ENCODE peak calls at places on chromosomes 1 and 21, in seven cellular contexts. O is IMR-90, F is K562, A is A549, N is GM12878, X is SK-N-SH, K is H1. P is an unnamed sample.

GRCh38 chr1:194437135-194437534 is 1250.7 kb upstream of the B3GALT2 start:
- DNase-seq in O (no peak), F (no peak), A (no peak), N (no peak), X (no peak), K (no peak), P (no peak)

GRCh38 chr1:200512191-200512590 is 102.4 kb upstream of the ZNF281 start:
- DNase-seq in O (peak), F (no peak), A (no peak), N (no peak), X (no peak), K (no peak), P (no peak)

GRCh38 chr1:71796044-71796443 is 486.3 kb downstream of the NEGR1 start:
- DNase-seq in O (no peak), F (no peak), A (no peak), N (no peak), X (no peak), K (no peak), P (no peak)

GRCh38 chr1:173113015-173113741 is 62.4 kb upstream of the TNFSF18 start:
- DNase-seq in O (peak), F (no peak), A (no peak), N (no peak), X (no peak), K (no peak), P (no peak)

GRCh38 chr1:35726814-35727433 is 8.2 kb upstream of the C1orf216 start:
- DNase-seq in O (peak), F (peak), A (peak), N (no peak), X (peak), K (peak), P (peak)

GRCh38 chr21:42657676-42658319 is 4.4 kb downstream of the PDE9A start:
- DNase-seq in O (no peak), F (no peak), A (no peak), N (no peak), X (no peak), K (no peak), P (no peak)

GRCh38 chr1:25369241-25369640 is 31.1 kb downstream of the TMEM50A start:
- DNase-seq in O (no peak), F (peak), A (no peak), N (no peak), X (no peak), K (no peak), P (peak)

GRCh38 chr21:32096411-32096810 is 182.4 kb downstream of the MIS18A start:
- DNase-seq in O (no peak), F (peak), A (peak), N (no peak), X (peak), K (peak), P (peak)

GRCh38 chr21:17467392-17467791 is 45.5 kb upstream of the CXADR start:
- DNase-seq in O (no peak), F (no peak), A (peak), N (no peak), X (no peak), K (no peak), P (peak)

GRCh38 chr1:55304306-55304705 is 89.1 kb upstream of the USP24 start:
- DNase-seq in O (no peak), F (no peak), A (no peak), N (no peak), X (no peak), K (no peak), P (no peak)

GRCh38 chr1:60825593-60825992 is 256.8 kb upstream of the NFIA start:
- DNase-seq in O (no peak), F (no peak), A (no peak), N (no peak), X (no peak), K (no peak), P (no peak)

GRCh38 chr1:64545118-64545916 is 75.4 kb downstream of the CACHD1 start:
- DNase-seq in O (no peak), F (no peak), A (no peak), N (no peak), X (no peak), K (no peak), P (no peak)

GRCh38 chr1:114352797-114353196 is 158.2 kb downstream of the TRIM33 start:
- DNase-seq in O (no peak), F (no peak), A (no peak), N (no peak), X (no peak), K (peak), P (no peak)

GRCh38 chr1:118118469-118118868 is 66.6 kb downstream of the SPAG17 start:
- DNase-seq in O (no peak), F (no peak), A (no peak), N (no peak), X (no peak), K (no peak), P (peak)

GRCh38 chr1:170262540-170262939 is 116.8 kb downstream of the NTMT2 start:
- DNase-seq in O (no peak), F (no peak), A (no peak), N (no peak), X (no peak), K (no peak), P (no peak)

GRCh38 chr1:30668546-30669327 is 54.6 kb downstream of the MATN1 start:
- DNase-seq in O (peak), F (no peak), A (no peak), N (no peak), X (no peak), K (no peak), P (no peak)

GRCh38 chr1:43007377-43008105 is 48.9 kb upstream of the SLC2A1 start:
- DNase-seq in O (no peak), F (no peak), A (no peak), N (no peak), X (no peak), K (peak), P (no peak)

GRCh38 chr1:154972517-154973343 is 1.8 kb upstream of the CKS1B start:
- DNase-seq in O (peak), F (peak), A (peak), N (no peak), X (no peak), K (peak), P (peak)

GRCh38 chr1:6507037-6507428 is 15.6 kb upstream of the PLEKHG5 start:
- DNase-seq in O (no peak), F (no peak), A (no peak), N (no peak), X (peak), K (no peak), P (no peak)

GRCh38 chr1:41268154-41268770 is 26.2 kb upstream of the SCMH1 start:
- DNase-seq in O (peak), F (peak), A (peak), N (no peak), X (peak), K (peak), P (peak)

GRCh38 chr1:223189903-223190724 is 47.1 kb upstream of the TLR5 start:
- DNase-seq in O (peak), F (no peak), A (no peak), N (peak), X (no peak), K (peak), P (no peak)

GRCh38 chr1:62765981-62766380 is 18.0 kb upstream of the ATG4C start:
- DNase-seq in O (no peak), F (no peak), A (no peak), N (no peak), X (no peak), K (no peak), P (no peak)

GRCh38 chr1:22257286-22258275 is 114.7 kb upstream of the WNT4 start:
- DNase-seq in O (no peak), F (no peak), A (peak), N (no peak), X (no peak), K (no peak), P (no peak)

GRCh38 chr1:1832820-1833219 is 54.5 kb upstream of the NADK start:
- DNase-seq in O (peak), F (no peak), A (peak), N (no peak), X (peak), K (no peak), P (peak)
- TF ChIP-seq RFX5 in O (no peak), F (no peak), A (no peak), N (no peak), X (no peak), K (no peak), P (no peak)

DNA sequence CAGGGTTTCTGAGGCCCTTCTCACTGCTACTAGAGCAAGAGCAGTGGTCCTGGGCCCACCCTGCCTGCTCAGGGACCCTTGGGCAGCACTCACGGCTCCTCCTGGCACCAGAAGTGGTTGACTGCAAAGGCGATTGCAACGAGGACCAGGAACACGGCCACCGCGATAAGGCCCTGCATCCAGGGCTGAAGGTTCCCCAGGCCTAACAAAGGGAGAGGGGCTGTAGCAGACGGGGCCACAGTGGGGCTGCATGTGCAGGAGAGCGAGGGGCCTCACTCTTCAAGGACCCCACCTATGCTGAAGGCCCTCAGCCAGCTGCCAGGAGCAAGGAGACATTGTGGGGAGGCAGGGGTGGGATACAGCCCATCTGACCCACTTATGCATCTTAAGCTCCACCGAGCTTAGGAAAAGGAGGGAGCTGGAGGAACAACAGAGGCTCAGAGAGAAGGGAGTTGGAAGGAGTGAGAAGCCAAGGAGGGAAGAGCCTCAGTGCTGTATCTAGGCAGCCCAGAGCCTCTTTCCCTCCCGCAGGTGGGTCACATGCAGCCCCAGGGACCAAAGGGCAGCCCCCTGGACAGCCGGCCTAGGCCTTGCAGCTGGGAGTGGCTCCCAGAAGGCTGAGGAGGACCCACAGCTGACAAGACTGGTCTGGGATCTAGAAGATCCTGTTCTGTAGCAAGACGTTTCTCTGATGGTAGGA is 2.5 kb downstream of the PDZK1IP1 start:
- DNase-seq in O (no peak), F (no peak), A (no peak), N (no peak), X (no peak), K (no peak), P (no peak)
- TF ChIP-seq RFX5 in O (no peak), F (no peak), A (no peak), N (no peak), X (no peak), K (no peak), P (no peak)

GRCh38 chr1:167450843-167451242 is 67.5 kb downstream of the CD247 start:
- DNase-seq in O (no peak), F (no peak), A (no peak), N (no peak), X (no peak), K (no peak), P (no peak)

GRCh38 chr1:167446946-167447345 is 71.4 kb downstream of the CD247 start:
- DNase-seq in O (no peak), F (no peak), A (no peak), N (no peak), X (no peak), K (no peak), P (no peak)

GRCh38 chr1:167443757-167444156 is 74.6 kb downstream of the CD247 start:
- DNase-seq in O (no peak), F (no peak), A (no peak), N (no peak), X (no peak), K (peak), P (no peak)

GRCh38 chr1:167442854-167443565 is 75.3 kb downstream of the CD247 start:
- DNase-seq in O (no peak), F (no peak), A (no peak), N (no peak), X (no peak), K (peak), P (no peak)

GRCh38 chr1:167447521-167448136 is 70.7 kb downstream of the CD247 start:
- DNase-seq in O (no peak), F (peak), A (peak), N (no peak), X (no peak), K (no peak), P (no peak)
- TF ChIP-seq RFX5 in O (no peak), F (no peak), A (no peak), N (no peak), X (no peak), K (no peak), P (no peak)

GRCh38 chr1:98523256-98523655 is 138.3 kb upstream of the SNX7 start:
- DNase-seq in O (no peak), F (no peak), A (no peak), N (no peak), X (no peak), K (no peak), P (no peak)
- TF ChIP-seq RFX5 in O (no peak), F (no peak), A (no peak), N (no peak), X (no peak), K (no peak), P (no peak)

DNA sequence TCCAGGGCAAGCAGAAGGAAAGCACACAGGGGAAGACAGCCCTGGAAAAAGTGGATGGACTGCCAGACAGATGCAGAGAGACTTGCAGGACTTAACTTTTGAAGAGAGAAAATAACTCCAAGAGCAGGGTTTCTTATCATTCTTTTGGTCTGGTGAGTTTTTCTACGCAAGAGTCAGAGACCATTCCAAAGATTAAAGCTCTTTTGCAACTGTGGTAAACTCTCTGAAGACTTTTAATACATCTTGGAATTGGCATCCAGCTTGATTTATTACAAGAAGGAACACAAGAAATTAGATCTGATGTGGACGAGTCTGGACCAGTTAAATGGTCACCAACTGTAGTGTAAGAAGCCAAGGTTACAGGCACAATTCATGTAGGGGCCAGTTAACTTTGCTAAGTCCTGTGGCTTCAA is 153.4 kb downstream of the SIPA1L2 start:
- DNase-seq in O (peak), F (no peak), A (no peak), N (no peak), X (no peak), K (no peak), P (no peak)
- TF ChIP-seq RFX5 in O (no peak), F (no peak), A (no peak), N (no peak), X (no peak), K (no peak), P (no peak)

DNA sequence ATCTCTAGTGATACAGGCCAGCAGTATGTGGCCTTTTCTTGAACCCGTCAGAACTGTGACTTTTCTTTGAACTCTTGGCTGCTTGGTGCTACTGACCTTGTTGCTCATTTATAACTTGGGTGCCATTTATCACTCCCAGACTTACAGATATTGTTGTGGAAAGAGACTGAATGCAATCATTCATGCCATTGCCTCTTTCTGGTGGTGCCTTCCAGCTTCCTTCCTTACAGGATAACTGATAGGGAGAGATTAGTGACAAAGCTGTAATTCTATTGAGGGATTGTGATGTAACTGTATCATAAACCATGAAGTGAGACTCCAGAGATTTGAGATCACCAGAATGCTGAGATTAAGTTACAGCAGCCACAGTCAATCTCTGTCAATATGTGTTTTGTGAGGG is 256.5 kb downstream of the USP25 start:
- DNase-seq in O (no peak), F (no peak), A (no peak), N (no peak), X (no peak), K (no peak), P (no peak)
- TF ChIP-seq RFX5 in O (no peak), F (no peak), A (no peak), N (no peak), X (no peak), K (no peak), P (no peak)

DNA sequence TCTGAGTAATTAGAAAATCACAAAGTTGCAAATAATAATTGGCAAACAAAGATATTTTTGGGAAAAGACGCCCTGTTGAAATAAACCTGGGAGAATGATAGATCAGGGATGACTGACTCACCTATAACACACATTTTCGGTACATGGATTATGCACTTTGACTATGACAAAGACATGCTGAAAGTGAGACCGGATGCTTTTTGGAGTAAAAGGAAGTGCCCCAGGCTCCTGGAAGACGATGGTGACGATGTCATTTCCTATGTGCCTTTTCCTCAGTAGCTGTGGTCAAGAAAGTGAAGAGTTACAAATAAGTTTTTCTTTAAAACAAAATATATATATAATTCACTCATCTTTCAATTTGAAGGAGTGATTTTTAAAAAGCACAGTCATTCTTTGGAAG is 158.7 kb downstream of the SIPA1L2 start:
- DNase-seq in O (no peak), F (no peak), A (no peak), N (no peak), X (no peak), K (no peak), P (no peak)
- TF ChIP-seq RFX5 in O (no peak), F (no peak), A (no peak), N (no peak), X (no peak), K (no peak), P (no peak)

P was measured in HepG2.